ENCODE peak calls at places on chromosomes 2 and 18, in six cellular contexts. X, B, M, D, A and Q are unnamed samples.
A peak's percentile ranks its signal among the peaks of the same experiment; 100 is the strongest.

GRCh38 chr2:126368778-126369177 is 287.2 kb upstream of the GYPC start:
- DNase-seq in X (no peak), B (no peak), M (no peak), D (no peak), A (no peak), Q (no peak)

GRCh38 chr2:217899231-217900009 is 103.4 kb downstream of the TNS1 start:
- DNase-seq in D (no peak), M (no peak), B (peak; percentile 87), X (no peak), A (peak; percentile 84), Q (peak; percentile 63)

GRCh38 chr2:215218587-215219577 is 80.5 kb upstream of the ABCA12 start:
- DNase-seq in M (no peak), B (peak; percentile 63), D (no peak), X (no peak), A (peak; percentile 44), Q (no peak)

GRCh38 chr2:203804070-203804469 is 63.5 kb upstream of the CTLA4 start:
- DNase-seq in A (peak; percentile 91), X (no peak), D (peak; percentile 71), M (peak; percentile 30), B (peak; percentile 99), Q (peak; percentile 26)

GRCh38 chr2:190682168-190682567 is 33.3 kb downstream of the NAB1 start:
- DNase-seq in D (no peak), A (peak; percentile 21), X (no peak), M (no peak), B (peak; percentile 32), Q (peak; percentile 72)

GRCh38 chr2:47237375-47238357 is 82.6 kb upstream of the STPG4 start:
- DNase-seq in A (peak; percentile 67), M (no peak), B (peak; percentile 95), X (no peak), D (no peak), Q (peak; percentile 67)

GRCh38 chr2:236949089-236949935 is 136.4 kb upstream of the COPS8 start:
- DNase-seq in A (no peak), M (no peak), B (no peak), D (peak; percentile 13), X (peak; percentile 38), Q (no peak)

GRCh38 chr18:907880-908512 is 3.3 kb downstream of the ADCYAP1 start:
- DNase-seq in B (no peak), X (no peak), A (no peak), D (no peak), M (no peak), Q (no peak)

GRCh38 chr2:64594563-64594989 is 59.1 kb downstream of the SERTAD2 start:
- DNase-seq in D (no peak), X (no peak), A (no peak), B (no peak), M (no peak), Q (no peak)

GRCh38 chr2:217611056-217611455 is 391.7 kb downstream of the TNS1 start:
- DNase-seq in D (peak; percentile 62), X (no peak), M (no peak), B (no peak), A (no peak), Q (no peak)

GRCh38 chr18:50428531-50429206 is 53.8 kb downstream of the SKA1 start:
- DNase-seq in X (no peak), B (peak; percentile 48), D (no peak), A (no peak), M (no peak), Q (no peak)

GRCh38 chr2:118557791-118558190 is 289.7 kb downstream of the EN1 start:
- DNase-seq in M (no peak), D (no peak), A (no peak), B (no peak), X (no peak), Q (no peak)